ENCODE peak calls at places on chromosome 16, in eight cellular contexts. One of them, this sample, is unnamed.

GRCh38 chr16:361341-361871 is 8.9 kb upstream of the AXIN1 start:
- DNase-seq in K562: no peak
- DNase-seq in fibroblast of pulmonary artery: no peak
- DNase-seq in pancreas: peak
- DNase-seq in fibroblast of mammary gland: no peak
- DNase-seq in fibroblast of the aortic adventitia: no peak
- DNase-seq in left lung: no peak
- DNase-seq in uterus: no peak
- DNase-seq in this sample: no peak

GRCh38 chr16:65825191-65825856 is 541.2 kb upstream of the CDH5 start:
- DNase-seq in fibroblast of mammary gland: no peak
- DNase-seq in pancreas: no peak
- DNase-seq in uterus: no peak
- DNase-seq in fibroblast of the aortic adventitia: no peak
- DNase-seq in left lung: no peak
- DNase-seq in K562: no peak
- DNase-seq in fibroblast of pulmonary artery: no peak
- DNase-seq in this sample: no peak

GRCh38 chr16:89562027-89562599 is 1.6 kb downstream of the RPL13 start:
- DNase-seq in pancreas: no peak
- DNase-seq in uterus: no peak
- DNase-seq in fibroblast of pulmonary artery: no peak
- DNase-seq in left lung: no peak
- DNase-seq in fibroblast of the aortic adventitia: no peak
- DNase-seq in fibroblast of mammary gland: peak
- DNase-seq in K562: no peak
- DNase-seq in this sample: no peak

GRCh38 chr16:57848181-57848580 is 45.9 kb upstream of the KIFC3 start:
- DNase-seq in fibroblast of pulmonary artery: no peak
- DNase-seq in K562: no peak
- DNase-seq in left lung: no peak
- DNase-seq in uterus: no peak
- DNase-seq in fibroblast of mammary gland: no peak
- DNase-seq in fibroblast of the aortic adventitia: no peak
- DNase-seq in pancreas: no peak
- DNase-seq in this sample: no peak

GRCh38 chr16:10093564-10093963 is 88.7 kb downstream of the GRIN2A start:
- DNase-seq in K562: no peak
- DNase-seq in fibroblast of mammary gland: peak
- DNase-seq in uterus: no peak
- DNase-seq in fibroblast of pulmonary artery: no peak
- DNase-seq in left lung: no peak
- DNase-seq in fibroblast of the aortic adventitia: no peak
- DNase-seq in pancreas: no peak
- DNase-seq in this sample: no peak

GRCh38 chr16:11064846-11065245 is 120.5 kb downstream of the CLEC16A start:
- DNase-seq in K562: no peak
- DNase-seq in fibroblast of mammary gland: no peak
- DNase-seq in fibroblast of pulmonary artery: no peak
- DNase-seq in fibroblast of the aortic adventitia: no peak
- DNase-seq in pancreas: no peak
- DNase-seq in uterus: no peak
- DNase-seq in left lung: no peak
- DNase-seq in this sample: no peak

GRCh38 chr16:47928008-47928407 is 227.8 kb downstream of the ABCC12 start:
- DNase-seq in left lung: no peak
- DNase-seq in fibroblast of pulmonary artery: peak
- DNase-seq in fibroblast of the aortic adventitia: no peak
- DNase-seq in fibroblast of mammary gland: peak
- DNase-seq in pancreas: no peak
- DNase-seq in K562: no peak
- DNase-seq in uterus: no peak
- DNase-seq in this sample: no peak

GRCh38 chr16:75074920-75075687 is 41.5 kb downstream of the LDHD start:
- DNase-seq in pancreas: no peak
- DNase-seq in uterus: no peak
- DNase-seq in fibroblast of the aortic adventitia: no peak
- DNase-seq in fibroblast of mammary gland: no peak
- DNase-seq in fibroblast of pulmonary artery: peak
- DNase-seq in left lung: peak
- DNase-seq in K562: peak
- DNase-seq in this sample: no peak

GRCh38 chr16:89170346-89171215 is 967 bp upstream of the CDH15 start:
- DNase-seq in uterus: no peak
- DNase-seq in K562: peak
- DNase-seq in pancreas: peak
- DNase-seq in fibroblast of mammary gland: no peak
- DNase-seq in left lung: peak
- DNase-seq in fibroblast of pulmonary artery: no peak
- DNase-seq in fibroblast of the aortic adventitia: no peak
- DNase-seq in this sample: no peak

GRCh38 chr16:9797306-9797705 is 384.9 kb downstream of the GRIN2A start:
- DNase-seq in uterus: no peak
- DNase-seq in fibroblast of pulmonary artery: peak
- DNase-seq in fibroblast of the aortic adventitia: peak
- DNase-seq in fibroblast of mammary gland: peak
- DNase-seq in pancreas: no peak
- DNase-seq in K562: no peak
- DNase-seq in left lung: no peak
- DNase-seq in this sample: no peak

GRCh38 chr16:46573008-46573833 is 48.0 kb downstream of the SHCBP1 start:
- DNase-seq in pancreas: no peak
- DNase-seq in left lung: no peak
- DNase-seq in fibroblast of mammary gland: peak
- DNase-seq in fibroblast of the aortic adventitia: no peak
- DNase-seq in fibroblast of pulmonary artery: peak
- DNase-seq in uterus: no peak
- DNase-seq in K562: peak
- DNase-seq in this sample: peak

GRCh38 chr16:27802664-27803450 is 252.9 kb downstream of the KATNIP start:
- DNase-seq in fibroblast of the aortic adventitia: no peak
- DNase-seq in fibroblast of mammary gland: no peak
- DNase-seq in uterus: no peak
- DNase-seq in pancreas: no peak
- DNase-seq in left lung: no peak
- DNase-seq in fibroblast of pulmonary artery: no peak
- DNase-seq in K562: no peak
- DNase-seq in this sample: no peak

GRCh38 chr16:12655530-12655929 is 148.2 kb downstream of the CPPED1 start:
- DNase-seq in pancreas: no peak
- DNase-seq in fibroblast of pulmonary artery: no peak
- DNase-seq in fibroblast of the aortic adventitia: no peak
- DNase-seq in uterus: no peak
- DNase-seq in K562: no peak
- DNase-seq in fibroblast of mammary gland: no peak
- DNase-seq in left lung: no peak
- DNase-seq in this sample: no peak

GRCh38 chr16:88475037-88475436 is 22.0 kb downstream of the ZFPM1 start:
- DNase-seq in fibroblast of the aortic adventitia: no peak
- DNase-seq in uterus: no peak
- DNase-seq in fibroblast of mammary gland: no peak
- DNase-seq in K562: no peak
- DNase-seq in fibroblast of pulmonary artery: no peak
- DNase-seq in pancreas: no peak
- DNase-seq in left lung: no peak
- DNase-seq in this sample: no peak

GRCh38 chr16:75868636-75869389 is 142.5 kb upstream of the CPHXL start:
- DNase-seq in fibroblast of the aortic adventitia: no peak
- DNase-seq in fibroblast of mammary gland: no peak
- DNase-seq in K562: no peak
- DNase-seq in fibroblast of pulmonary artery: no peak
- DNase-seq in uterus: no peak
- DNase-seq in pancreas: no peak
- DNase-seq in left lung: no peak
- DNase-seq in this sample: no peak

GRCh38 chr16:11672206-11673090 is 4.2 kb downstream of the SNN start:
- DNase-seq in pancreas: peak
- DNase-seq in fibroblast of the aortic adventitia: no peak
- DNase-seq in left lung: no peak
- DNase-seq in fibroblast of mammary gland: no peak
- DNase-seq in fibroblast of pulmonary artery: no peak
- DNase-seq in K562: peak
- DNase-seq in uterus: no peak
- DNase-seq in this sample: no peak

GRCh38 chr16:75105306-75106061 is 11.1 kb downstream of the LDHD start:
- DNase-seq in fibroblast of pulmonary artery: peak
- DNase-seq in fibroblast of mammary gland: no peak
- DNase-seq in pancreas: no peak
- DNase-seq in fibroblast of the aortic adventitia: no peak
- DNase-seq in K562: no peak
- DNase-seq in uterus: no peak
- DNase-seq in left lung: peak
- DNase-seq in this sample: no peak

GRCh38 chr16:22425847-22426246 is 51.4 kb upstream of the CDR2 start:
- DNase-seq in fibroblast of the aortic adventitia: no peak
- DNase-seq in pancreas: no peak
- DNase-seq in fibroblast of pulmonary artery: no peak
- DNase-seq in fibroblast of mammary gland: no peak
- DNase-seq in left lung: no peak
- DNase-seq in uterus: no peak
- DNase-seq in K562: no peak
- DNase-seq in this sample: no peak

GRCh38 chr16:15757630-15758251 is 99.1 kb downstream of the MYH11 start:
- DNase-seq in left lung: no peak
- DNase-seq in pancreas: no peak
- DNase-seq in fibroblast of pulmonary artery: no peak
- DNase-seq in fibroblast of the aortic adventitia: no peak
- DNase-seq in K562: peak
- DNase-seq in uterus: no peak
- DNase-seq in fibroblast of mammary gland: no peak
- DNase-seq in this sample: no peak

GRCh38 chr16:1936945-1937479 is 6.0 kb downstream of the MSRB1 start:
- DNase-seq in K562: no peak
- DNase-seq in fibroblast of pulmonary artery: no peak
- DNase-seq in fibroblast of the aortic adventitia: no peak
- DNase-seq in fibroblast of mammary gland: no peak
- DNase-seq in pancreas: no peak
- DNase-seq in uterus: no peak
- DNase-seq in left lung: no peak
- DNase-seq in this sample: no peak

GRCh38 chr16:11212819-11213196 is 43.2 kb downstream of the SOCS1 start:
- DNase-seq in pancreas: no peak
- DNase-seq in left lung: no peak
- DNase-seq in K562: no peak
- DNase-seq in fibroblast of pulmonary artery: no peak
- DNase-seq in uterus: no peak
- DNase-seq in fibroblast of the aortic adventitia: no peak
- DNase-seq in fibroblast of mammary gland: no peak
- DNase-seq in this sample: no peak

GRCh38 chr16:79400462-79401149 is 199.9 kb downstream of the MAF start:
- DNase-seq in left lung: no peak
- DNase-seq in fibroblast of pulmonary artery: no peak
- DNase-seq in fibroblast of the aortic adventitia: no peak
- DNase-seq in uterus: no peak
- DNase-seq in pancreas: no peak
- DNase-seq in fibroblast of mammary gland: no peak
- DNase-seq in K562: peak
- DNase-seq in this sample: no peak

DNA sequence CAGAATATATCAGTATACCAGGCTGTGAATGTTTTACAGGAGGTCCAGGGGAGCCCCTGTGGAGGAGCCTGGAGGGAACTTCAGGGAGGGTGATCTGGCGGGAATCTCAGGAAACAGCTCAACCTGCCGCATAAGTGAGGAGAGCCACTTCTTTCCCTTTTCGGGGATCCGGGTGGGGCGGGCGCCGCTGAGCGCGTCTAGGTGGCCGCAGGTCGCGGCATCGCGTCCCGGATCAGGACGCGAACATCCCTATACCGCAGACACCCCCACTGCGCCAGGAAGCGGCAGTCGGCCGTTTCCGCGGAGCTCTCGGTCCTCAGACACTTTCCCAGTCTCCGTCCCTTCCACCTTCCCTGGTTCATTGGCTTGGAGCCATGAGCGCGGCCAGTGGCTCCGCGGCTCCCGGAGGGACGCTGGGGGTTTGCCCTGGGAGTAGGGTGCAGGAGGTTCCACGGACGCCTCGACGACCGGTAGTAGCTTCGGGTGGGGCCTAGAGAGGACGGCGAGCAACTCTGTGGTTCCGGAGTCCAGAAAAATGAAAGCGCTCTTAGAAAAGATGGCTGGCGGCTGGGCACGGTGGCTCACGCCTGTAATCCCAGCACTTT is 3.1 kb upstream of the ZNF764 start:
- DNase-seq in pancreas: peak
- DNase-seq in fibroblast of the aortic adventitia: no peak
- DNase-seq in K562: no peak
- DNase-seq in uterus: peak
- DNase-seq in fibroblast of pulmonary artery: no peak
- DNase-seq in fibroblast of mammary gland: peak
- DNase-seq in left lung: peak
- DNase-seq in this sample: no peak
- H3K4me3 ChIP-seq in pancreas: no peak
- H3K4me3 ChIP-seq in fibroblast of the aortic adventitia: peak
- H3K4me3 ChIP-seq in K562: no peak
- H3K4me3 ChIP-seq in uterus: peak
- H3K4me3 ChIP-seq in fibroblast of pulmonary artery: peak
- H3K4me3 ChIP-seq in fibroblast of mammary gland: peak
- H3K4me3 ChIP-seq in left lung: peak
- H3K4me3 ChIP-seq in this sample: no peak

GRCh38 chr16:84607061-84607460 is 10.8 kb downstream of the COTL1 start:
- DNase-seq in K562: no peak
- DNase-seq in left lung: no peak
- DNase-seq in pancreas: no peak
- DNase-seq in fibroblast of the aortic adventitia: no peak
- DNase-seq in fibroblast of pulmonary artery: no peak
- DNase-seq in uterus: no peak
- DNase-seq in fibroblast of mammary gland: no peak
- DNase-seq in this sample: no peak
- TF ChIP-seq CTCF in K562: no peak
- TF ChIP-seq CTCF in left lung: no peak
- TF ChIP-seq CTCF in pancreas: no peak
- TF ChIP-seq CTCF in fibroblast of the aortic adventitia: no peak
- TF ChIP-seq CTCF in fibroblast of pulmonary artery: no peak
- TF ChIP-seq CTCF in uterus: no peak
- TF ChIP-seq CTCF in fibroblast of mammary gland: no peak
- TF ChIP-seq CTCF in this sample: no peak

GRCh38 chr16:84614075-84614474 is 3.8 kb downstream of the COTL1 start:
- DNase-seq in uterus: peak
- DNase-seq in fibroblast of mammary gland: peak
- DNase-seq in K562: no peak
- DNase-seq in fibroblast of the aortic adventitia: no peak
- DNase-seq in fibroblast of pulmonary artery: peak
- DNase-seq in left lung: no peak
- DNase-seq in pancreas: no peak
- DNase-seq in this sample: no peak
- H3K4me3 ChIP-seq in uterus: no peak
- H3K4me3 ChIP-seq in fibroblast of mammary gland: peak
- H3K4me3 ChIP-seq in K562: no peak
- H3K4me3 ChIP-seq in fibroblast of the aortic adventitia: no peak
- H3K4me3 ChIP-seq in fibroblast of pulmonary artery: no peak
- H3K4me3 ChIP-seq in left lung: no peak
- H3K4me3 ChIP-seq in pancreas: no peak
- H3K4me3 ChIP-seq in this sample: no peak

GRCh38 chr16:68264128-68265077 is at the start of gene SLC7A6:
- DNase-seq in K562: peak
- DNase-seq in pancreas: peak
- DNase-seq in left lung: peak
- DNase-seq in fibroblast of pulmonary artery: peak
- DNase-seq in fibroblast of mammary gland: peak
- DNase-seq in fibroblast of the aortic adventitia: peak
- DNase-seq in uterus: peak
- DNase-seq in this sample: no peak
- TF ChIP-seq CTCF in K562: peak
- TF ChIP-seq CTCF in pancreas: peak
- TF ChIP-seq CTCF in left lung: peak
- TF ChIP-seq CTCF in fibroblast of pulmonary artery: peak
- TF ChIP-seq CTCF in fibroblast of mammary gland: peak
- TF ChIP-seq CTCF in fibroblast of the aortic adventitia: peak
- TF ChIP-seq CTCF in uterus: peak
- TF ChIP-seq CTCF in this sample: peak